ENCODE peak calls at places on chromosomes 2 and 18, in five cellular contexts. K is GM23248; D is CD8-positive, alpha-beta memory T cell; L is tibial artery; X is transverse colon. M is an unnamed sample.

GRCh38 chr2:170152421-170152820 is 25.5 kb upstream of the MYO3B start:
- DNase-seq in K (no peak), D (no peak), L (no peak), X (no peak), M (no peak)

GRCh38 chr2:200119236-200119635 is 163.9 kb downstream of the MAIP1 start:
- DNase-seq in K (no peak), D (no peak), L (no peak), X (no peak), M (no peak)

GRCh38 chr2:239255218-239255617 is 145.6 kb downstream of the HDAC4 start:
- DNase-seq in K (no peak), D (no peak), L (no peak), X (no peak), M (no peak)

GRCh38 chr18:35131387-35132283 is 90.4 kb downstream of the MAPRE2 start:
- DNase-seq in K (no peak), D (no peak), L (no peak), X (no peak), M (no peak)

GRCh38 chr2:120852200-120852815 is 116.6 kb downstream of the GLI2 start:
- DNase-seq in K (no peak), D (no peak), L (no peak), X (no peak), M (peak; percentile 58)

GRCh38 chr2:133266926-133267590 is 301.2 kb downstream of the NCKAP5 start:
- DNase-seq in K (peak; percentile 8), D (no peak), L (no peak), X (no peak), M (no peak)

GRCh38 chr2:202269585-202269984 is 4.0 kb downstream of the NOP58 start:
- DNase-seq in K (peak; percentile 23), D (peak; percentile 35), L (no peak), X (no peak), M (no peak)

GRCh38 chr18:10476430-10476829 is 22.0 kb downstream of the APCDD1 start:
- DNase-seq in K (peak; percentile 34), D (no peak), L (no peak), X (no peak), M (no peak)

GRCh38 chr18:65527879-65528633 is 222.8 kb upstream of the CDH7 start:
- DNase-seq in K (no peak), D (no peak), L (no peak), X (no peak), M (no peak)

GRCh38 chr2:179460530-179460929 is 195.9 kb upstream of the SESTD1 start:
- DNase-seq in K (peak; percentile 95), D (no peak), L (peak; percentile 28), X (no peak), M (peak; percentile 47)

GRCh38 chr2:217900780-217901360 is 101.9 kb downstream of the TNS1 start:
- DNase-seq in K (no peak), D (no peak), L (no peak), X (no peak), M (no peak)

GRCh38 chr2:152407204-152407721 is 72.3 kb downstream of the FMNL2 start:
- DNase-seq in K (peak; percentile 86), D (no peak), L (peak; percentile 50), X (peak; percentile 38), M (peak; percentile 73)
- H3K4me1 ChIP-seq in K (peaks cover 46% of the 10 kb centered on the region), D (no peaks in the 10 kb centered on the region), L (peaks cover 6% of the 10 kb centered on the region), X (peaks cover 57% of the 10 kb centered on the region), M (peaks cover 3% of the 10 kb centered on the region)

GRCh38 chr2:43727634-43728014 is 46.2 kb upstream of the DYNC2LI1 start:
- DNase-seq in K (no peak), D (no peak), L (no peak), X (no peak), M (no peak)
- H3K27me3 ChIP-seq in K (no peaks in the 10 kb centered on the region), D (no peaks in the 10 kb centered on the region), L (no peaks in the 10 kb centered on the region), X (no peaks in the 10 kb centered on the region), M (no peaks in the 10 kb centered on the region)

DNA sequence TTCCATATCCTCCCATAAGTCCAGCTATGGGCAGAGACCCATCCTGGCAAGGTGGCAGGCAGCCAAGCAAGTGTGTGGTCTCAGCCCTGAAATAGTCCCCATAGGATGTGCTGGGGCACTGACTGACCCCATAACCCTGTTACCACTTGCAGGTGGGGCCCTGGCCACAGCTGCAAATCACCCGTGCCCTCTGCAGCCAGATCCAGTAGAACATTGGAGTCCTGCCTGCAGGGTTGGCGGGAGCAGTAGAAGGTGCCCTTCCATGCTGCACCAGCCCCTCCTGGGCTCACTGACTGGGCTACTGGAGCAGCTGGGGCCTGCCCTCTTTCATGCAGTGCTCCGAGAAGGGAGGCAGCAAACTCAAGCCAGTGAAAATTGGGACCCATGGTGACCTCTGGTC is 112.6 kb upstream of the MCFD2 start:
- DNase-seq in K (no peak), D (no peak), L (no peak), X (no peak), M (no peak)
- H3K4me1 ChIP-seq in K (peaks cover 14% of the 10 kb centered on the region), D (no peaks in the 10 kb centered on the region), L (peaks cover 1% of the 10 kb centered on the region), X (peaks cover 51% of the 10 kb centered on the region), M (no peaks in the 10 kb centered on the region)

DNA sequence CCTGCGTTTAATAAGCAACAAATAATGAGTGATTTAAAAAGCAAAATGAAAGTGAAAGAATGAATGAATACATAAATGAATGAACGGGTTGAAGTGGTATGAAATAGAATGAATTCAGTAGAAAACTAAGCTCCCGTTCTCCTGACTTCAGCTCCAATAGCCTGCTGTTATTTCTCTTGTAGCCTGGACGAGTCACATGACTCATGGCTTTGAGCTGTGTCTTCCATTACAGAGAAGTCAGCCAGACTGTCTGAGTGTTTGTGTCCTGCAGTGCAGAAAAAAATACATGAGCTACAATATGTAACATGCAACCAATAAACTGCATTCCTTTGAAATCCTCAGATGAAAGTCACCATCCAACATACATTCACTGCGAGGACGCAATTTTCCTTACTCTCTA is 21.2 kb downstream of the SCG2 start:
- DNase-seq in K (peak; percentile 88), D (no peak), L (no peak), X (no peak), M (no peak)
- H3K27me3 ChIP-seq in K (no peaks in the 10 kb centered on the region), D (no peaks in the 10 kb centered on the region), L (no peaks in the 10 kb centered on the region), X (no peaks in the 10 kb centered on the region), M (no peaks in the 10 kb centered on the region)

GRCh38 chr2:16656784-16657391 is 8.7 kb downstream of the CYRIA start:
- DNase-seq in K (no peak), D (no peak), L (peak; percentile 69), X (no peak), M (peak; percentile 83)

GRCh38 chr2:16660039-16660619 is 5.5 kb downstream of the CYRIA start:
- DNase-seq in K (no peak), D (no peak), L (no peak), X (no peak), M (no peak)

GRCh38 chr2:16655457-16655837 is 10.2 kb downstream of the CYRIA start:
- DNase-seq in K (no peak), D (no peak), L (no peak), X (no peak), M (no peak)

GRCh38 chr2:16656087-16656486 is 9.5 kb downstream of the CYRIA start:
- DNase-seq in K (no peak), D (no peak), L (no peak), X (no peak), M (no peak)

GRCh38 chr2:16658082-16658481 is 7.6 kb downstream of the CYRIA start:
- DNase-seq in K (no peak), D (no peak), L (no peak), X (no peak), M (no peak)
- H3K4me1 ChIP-seq in K (no peaks in the 10 kb centered on the region), D (peaks cover 6% of the 10 kb centered on the region), L (no peaks in the 10 kb centered on the region), X (peaks cover 84% of the 10 kb centered on the region), M (no peaks in the 10 kb centered on the region)

GRCh38 chr2:236936446-236936940 is 149.2 kb upstream of the COPS8 start:
- DNase-seq in K (no peak), D (no peak), L (no peak), X (no peak), M (no peak)
- H3K27me3 ChIP-seq in K (peaks cover 17% of the 10 kb centered on the region), D (no peaks in the 10 kb centered on the region), L (no peaks in the 10 kb centered on the region), X (no peaks in the 10 kb centered on the region), M (no peaks in the 10 kb centered on the region)

GRCh38 chr2:20596193-20596972 is 54.5 kb downstream of the HS1BP3 start:
- DNase-seq in K (no peak), D (no peak), L (no peak), X (peak; percentile 1), M (no peak)
- H3K4me1 ChIP-seq in K (peaks cover 16% of the 10 kb centered on the region), D (no peaks in the 10 kb centered on the region), L (peaks cover 4% of the 10 kb centered on the region), X (peaks cover 38% of the 10 kb centered on the region), M (no peaks in the 10 kb centered on the region)

GRCh38 chr2:20991031-20991430 is 52.8 kb downstream of the APOB start:
- DNase-seq in K (no peak), D (no peak), L (no peak), X (no peak), M (no peak)
- H3K27me3 ChIP-seq in K (no peaks in the 10 kb centered on the region), D (no peaks in the 10 kb centered on the region), L (no peaks in the 10 kb centered on the region), X (no peaks in the 10 kb centered on the region), M (no peaks in the 10 kb centered on the region)

GRCh38 chr2:101125374-101125773 is 25.8 kb downstream of the TBC1D8 start:
- DNase-seq in K (peak; percentile 35), D (no peak), L (no peak), X (no peak), M (no peak)
- H3K4me1 ChIP-seq in K (peaks cover 30% of the 10 kb centered on the region), D (no peaks in the 10 kb centered on the region), L (no peaks in the 10 kb centered on the region), X (peaks cover 58% of the 10 kb centered on the region), M (peaks cover 5% of the 10 kb centered on the region)

M was measured in aorta.